ENCODE peak calls at places on chromosomes 13 and 19, in six cellular contexts. M is neuronal stem cell, F is mesendoderm, Z is H9, I is IMR-90, T is H1. X is an unnamed sample.

GRCh38 chr13:39232401-39232980 is 194.2 kb downstream of the NHLRC3 start:
- DNase-seq in M (no peak), F (no peak), Z (no peak), I (no peak), T (no peak), X (no peak)

GRCh38 chr19:33558846-33559245 is 37.3 kb upstream of the PEPD start:
- DNase-seq in M (no peak), F (no peak), Z (no peak), I (no peak), T (no peak), X (no peak)

GRCh38 chr19:12155324-12155723 is 1.2 kb downstream of the ZNF625 start:
- DNase-seq in M (no peak), F (no peak), Z (no peak), I (no peak), T (no peak), X (peak)

GRCh38 chr13:46075811-46076210 is 23.3 kb upstream of the ZC3H13 start:
- DNase-seq in M (no peak), F (no peak), Z (no peak), I (no peak), T (no peak), X (no peak)

GRCh38 chr19:22606212-22606553 is 27.9 kb upstream of the ZNF492 start:
- DNase-seq in M (no peak), F (no peak), Z (no peak), I (no peak), T (no peak), X (no peak)

GRCh38 chr13:86960876-86961275 is 710.3 kb upstream of the SLITRK5 start:
- DNase-seq in M (no peak), F (no peak), Z (no peak), I (peak), T (no peak), X (no peak)

GRCh38 chr19:41696402-41697197 is 8.5 kb upstream of the CEACAM7 start:
- DNase-seq in M (no peak), F (no peak), Z (peak), I (no peak), T (no peak), X (no peak)

GRCh38 chr19:4831351-4832340 is at the start of gene TICAM1:
- DNase-seq in M (no peak), F (no peak), Z (no peak), I (peak), T (no peak), X (peak)

GRCh38 chr13:30105381-30105780 is 202.0 kb downstream of the KATNAL1 start:
- DNase-seq in M (no peak), F (peak), Z (peak), I (no peak), T (no peak), X (no peak)

GRCh38 chr13:32150794-32151193 is 119.2 kb downstream of the FRY start:
- DNase-seq in M (no peak), F (no peak), Z (no peak), I (peak), T (no peak), X (no peak)

GRCh38 chr13:40613192-40613818 is 53.1 kb downstream of the FOXO1 start:
- DNase-seq in M (no peak), F (no peak), Z (no peak), I (no peak), T (no peak), X (no peak)

GRCh38 chr13:53499551-53499950 is 470.9 kb downstream of the OLFM4 start:
- DNase-seq in M (no peak), F (no peak), Z (no peak), I (no peak), T (no peak), X (no peak)

GRCh38 chr19:42280761-42281174 is 11.7 kb downstream of the CIC start:
- DNase-seq in M (no peak), F (peak), Z (no peak), I (peak), T (no peak), X (peak)

GRCh38 chr19:30479231-30479630 is 107.0 kb downstream of the ZNF536 start:
- DNase-seq in M (no peak), F (no peak), Z (no peak), I (no peak), T (no peak), X (no peak)

GRCh38 chr13:111548301-111548700 is 227.9 kb downstream of the TEX29 start:
- DNase-seq in M (no peak), F (no peak), Z (no peak), I (no peak), T (no peak), X (no peak)

GRCh38 chr19:5228490-5228889 is 112.1 kb downstream of the PTPRS start:
- DNase-seq in M (no peak), F (no peak), Z (no peak), I (no peak), T (no peak), X (no peak)

GRCh38 chr13:113981201-113981605 is 7.3 kb upstream of the C13orf46 start:
- DNase-seq in M (no peak), F (no peak), Z (no peak), I (no peak), T (no peak), X (no peak)

GRCh38 chr13:83879431-83880171 is 2.7 kb downstream of the SLITRK1 start:
- DNase-seq in M (no peak), F (no peak), Z (peak), I (no peak), T (no peak), X (no peak)

GRCh38 chr13:111288276-111288675 is 32.2 kb upstream of the TEX29 start:
- DNase-seq in M (no peak), F (no peak), Z (no peak), I (no peak), T (no peak), X (no peak)

GRCh38 chr13:85772379-85772778 is 26.8 kb downstream of the SLITRK6 start:
- DNase-seq in M (no peak), F (no peak), Z (no peak), I (peak), T (no peak), X (peak)

GRCh38 chr19:39499082-39499642 is 415 bp downstream of the DLL3 start:
- DNase-seq in M (no peak), F (peak), Z (peak), I (no peak), T (no peak), X (peak)

GRCh38 chr13:35789335-35790166 is 313.1 kb upstream of the MAB21L1 start:
- DNase-seq in M (peak), F (peak), Z (no peak), I (peak), T (no peak), X (peak)

GRCh38 chr19:49640113-49640898 is at the start of gene RRAS:
- DNase-seq in M (peak), F (peak), Z (peak), I (peak), T (peak), X (peak)

GRCh38 chr19:49639401-49640112 is 386 bp downstream of the RRAS start:
- DNase-seq in M (peak), F (no peak), Z (no peak), I (no peak), T (no peak), X (peak)

GRCh38 chr19:49641688-49642487 is at the start of gene SCAF1:
- DNase-seq in M (peak), F (peak), Z (peak), I (peak), T (peak), X (peak)

GRCh38 chr19:49643466-49643865 is 1.5 kb downstream of the SCAF1 start:
- DNase-seq in M (no peak), F (peak), Z (no peak), I (no peak), T (no peak), X (no peak)

GRCh38 chr19:49642488-49643035 is 553 bp downstream of the SCAF1 start:
- DNase-seq in M (no peak), F (peak), Z (no peak), I (no peak), T (no peak), X (no peak)
- H3K4ac ChIP-seq in M (no peak), F (peak), Z (no peak), I (peak), T (peak), X (peak)

DNA sequence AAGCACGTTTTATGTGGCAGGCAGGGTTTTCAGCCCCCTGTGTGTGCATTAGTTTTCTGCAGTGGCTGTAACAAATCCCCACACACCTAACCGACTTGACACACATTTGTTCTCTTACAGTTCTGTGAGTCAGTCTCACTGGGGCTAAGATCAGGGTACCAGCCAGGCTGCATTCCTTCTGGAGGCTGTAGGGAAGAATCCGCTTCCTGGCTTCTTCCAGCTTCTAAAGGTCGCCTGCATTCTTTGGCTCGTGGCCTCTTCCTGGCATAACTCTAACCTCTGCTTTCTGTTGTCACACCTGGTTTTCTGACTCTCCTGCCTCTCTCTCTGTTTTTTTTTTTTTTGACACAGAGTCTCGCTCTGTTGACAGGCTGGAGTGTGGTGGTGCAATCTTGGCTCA is 6.4 kb downstream of the ELSPBP1 start:
- DNase-seq in M (no peak), F (peak), Z (no peak), I (no peak), T (no peak), X (no peak)
- H3K4ac ChIP-seq in M (no peak), F (no peak), Z (no peak), I (no peak), T (no peak), X (no peak)

GRCh38 chr19:7417671-7418324 is 69.1 kb downstream of the ARHGEF18 start:
- DNase-seq in M (no peak), F (peak), Z (no peak), I (peak), T (no peak), X (peak)
- H3K4ac ChIP-seq in M (no peak), F (no peak), Z (no peak), I (no peak), T (no peak), X (no peak)

DNA sequence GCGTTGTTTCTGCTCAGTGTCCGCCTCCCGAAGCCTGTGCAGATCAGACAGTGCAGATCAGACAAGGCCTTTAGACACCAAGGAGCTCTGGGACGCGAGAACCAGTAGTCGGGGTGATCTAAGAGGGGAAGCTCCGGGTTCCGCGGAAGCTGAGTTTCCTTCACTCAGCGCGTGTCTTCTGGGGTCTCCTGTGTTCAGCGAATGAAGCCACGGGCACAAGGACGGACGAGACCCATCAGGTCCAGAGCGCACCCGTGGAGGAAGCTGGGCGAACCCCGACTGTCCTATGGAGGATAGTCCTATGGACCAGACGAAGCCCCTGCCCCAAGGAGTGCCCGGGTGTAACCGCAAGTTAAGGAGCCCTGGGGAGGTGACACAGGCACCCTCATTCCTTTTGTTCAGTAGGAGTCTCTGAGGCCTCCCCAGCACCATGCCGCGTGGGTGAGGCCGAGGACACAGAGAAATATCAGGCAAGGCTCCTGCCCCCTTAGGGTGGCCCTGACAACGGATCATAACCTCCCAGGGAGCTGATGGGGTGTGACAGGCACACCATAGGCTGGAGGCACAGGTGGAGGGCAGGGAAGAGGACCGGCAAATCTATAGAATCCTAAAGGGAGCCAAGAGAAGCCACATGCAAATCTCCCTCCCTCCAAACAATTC is 614 bp upstream of the TMEM238 start:
- DNase-seq in M (no peak), F (no peak), Z (no peak), I (no peak), T (no peak), X (no peak)
- H3K4ac ChIP-seq in M (peak), F (peak), Z (no peak), I (peak), T (peak), X (peak)

GRCh38 chr19:6233827-6234511 is 45.8 kb downstream of the MLLT1 start:
- DNase-seq in M (no peak), F (no peak), Z (no peak), I (no peak), T (no peak), X (no peak)

GRCh38 chr19:6232567-6232966 is 47.2 kb downstream of the MLLT1 start:
- DNase-seq in M (no peak), F (no peak), Z (no peak), I (peak), T (no peak), X (peak)

GRCh38 chr19:6235031-6235951 is 44.5 kb downstream of the MLLT1 start:
- DNase-seq in M (no peak), F (no peak), Z (no peak), I (no peak), T (no peak), X (no peak)

GRCh38 chr19:6234527-6234926 is 45.2 kb downstream of the MLLT1 start:
- DNase-seq in M (no peak), F (no peak), Z (no peak), I (peak), T (no peak), X (peak)

GRCh38 chr19:6233051-6233826 is 46.5 kb downstream of the MLLT1 start:
- DNase-seq in M (no peak), F (no peak), Z (no peak), I (peak), T (no peak), X (no peak)
- H3K4ac ChIP-seq in M (no peak), F (no peak), Z (no peak), I (peak), T (no peak), X (peak)

GRCh38 chr19:18291590-18292459 is 10.4 kb upstream of the JUND start:
- DNase-seq in M (no peak), F (peak), Z (peak), I (peak), T (no peak), X (peak)
- H3K4ac ChIP-seq in M (no peak), F (peak), Z (no peak), I (peak), T (peak), X (peak)

GRCh38 chr13:51096131-51096530 is 14.9 kb downstream of the C13orf42 start:
- DNase-seq in M (no peak), F (peak), Z (no peak), I (no peak), T (no peak), X (no peak)
- H3K4ac ChIP-seq in M (no peak), F (no peak), Z (no peak), I (no peak), T (no peak), X (no peak)

DNA sequence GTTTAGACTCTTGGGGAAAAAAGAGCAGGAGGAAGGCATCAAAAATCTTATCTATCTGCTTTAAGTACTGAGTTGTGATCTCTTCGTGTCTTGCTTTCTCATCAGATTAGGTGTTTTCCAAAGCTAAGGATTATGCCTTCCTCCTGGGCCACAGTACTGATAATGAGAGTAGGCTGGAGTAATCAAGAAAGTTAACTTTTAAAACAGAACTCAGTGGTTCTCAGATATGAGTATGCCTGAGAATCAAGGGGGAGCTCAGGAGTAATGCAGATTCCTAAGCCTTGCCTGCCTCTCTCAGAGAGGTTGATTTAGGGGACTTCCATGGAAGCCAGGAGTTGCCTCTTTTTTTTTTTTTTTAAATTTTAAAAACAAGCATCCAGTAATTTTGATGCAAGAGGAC is 23.5 kb downstream of the CDADC1 start:
- DNase-seq in M (no peak), F (peak), Z (no peak), I (no peak), T (no peak), X (no peak)
- H3K4ac ChIP-seq in M (no peak), F (no peak), Z (no peak), I (no peak), T (no peak), X (no peak)

DNA sequence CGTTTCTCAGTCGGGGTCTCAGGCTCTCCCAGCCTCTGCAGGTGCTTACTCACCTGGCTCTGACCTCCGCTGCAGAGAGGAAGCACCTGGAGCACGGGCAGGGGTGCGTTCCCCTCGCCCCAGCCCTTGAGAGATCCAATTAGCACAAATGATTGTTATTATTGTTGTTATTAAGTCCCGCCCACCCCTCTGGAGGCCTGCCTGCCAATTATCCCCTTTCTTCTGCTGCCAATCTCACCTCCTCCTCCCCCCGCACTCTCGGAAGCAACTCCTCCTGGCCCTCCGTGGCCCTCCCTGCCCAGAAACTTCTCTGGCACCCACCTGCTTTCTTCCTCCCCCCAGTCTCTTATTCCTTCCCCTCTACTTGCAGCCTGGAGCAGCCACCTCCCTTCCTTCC is 8.8 kb downstream of the ZNF787 start:
- DNase-seq in M (no peak), F (no peak), Z (no peak), I (no peak), T (no peak), X (no peak)
- H3K4ac ChIP-seq in M (no peak), F (no peak), Z (no peak), I (no peak), T (no peak), X (no peak)

GRCh38 chr19:10107817-10108367 is 1.7 kb downstream of the PPAN start:
- DNase-seq in M (no peak), F (no peak), Z (no peak), I (no peak), T (no peak), X (no peak)

GRCh38 chr19:10109528-10109927 is 2.0 kb upstream of the P2RY11 start:
- DNase-seq in M (no peak), F (no peak), Z (no peak), I (no peak), T (no peak), X (no peak)

GRCh38 chr19:10105241-10106099 is 692 bp upstream of the PPAN start:
- DNase-seq in M (no peak), F (no peak), Z (no peak), I (no peak), T (no peak), X (no peak)

GRCh38 chr19:10106100-10106936 is at the start of gene PPAN:
- DNase-seq in M (peak), F (peak), Z (peak), I (peak), T (peak), X (peak)

GRCh38 chr19:10107254-10107653 is 1.1 kb downstream of the PPAN start:
- DNase-seq in M (no peak), F (no peak), Z (no peak), I (no peak), T (no peak), X (no peak)
- H3K4ac ChIP-seq in M (no peak), F (peak), Z (no peak), I (peak), T (peak), X (no peak)